ENCODE peak calls at places on chromosomes 12 and 14, in four cellular contexts. L is mammary epithelial cell, S is endothelial cell of umbilical vein, Z is PC-3. C is an unnamed sample.

GRCh38 chr12:81207173-81207572 is 129.3 kb downstream of the ACSS3 start:
- DNase-seq in L (no peak), S (no peak), Z (no peak), C (no peak)

GRCh38 chr14:92719890-92720323 is 28.5 kb downstream of the LGMN start:
- DNase-seq in L (no peak), S (no peak), Z (peak; percentile 93), C (no peak)

GRCh38 chr14:61476105-61476736 is 154.8 kb downstream of the PRKCH start:
- DNase-seq in L (no peak), S (no peak), Z (no peak), C (no peak)

GRCh38 chr12:41223600-41223999 is 35.5 kb downstream of the PDZRN4 start:
- DNase-seq in L (no peak), S (no peak), Z (no peak), C (no peak)

GRCh38 chr14:77544571-77544970 is 46.0 kb upstream of the ISM2 start:
- DNase-seq in L (no peak), S (no peak), Z (no peak), C (no peak)

GRCh38 chr14:56512521-56512920 is 67.1 kb upstream of the TMEM260 start:
- DNase-seq in L (no peak), S (no peak), Z (no peak), C (no peak)

GRCh38 chr12:67046062-67046461 is 223.1 kb upstream of the CAND1 start:
- DNase-seq in L (no peak), S (no peak), Z (no peak), C (no peak)

GRCh38 chr12:121356657-121357056 is 4.4 kb upstream of the ANAPC5 start:
- DNase-seq in L (no peak), S (no peak), Z (no peak), C (no peak)

GRCh38 chr14:106024983-106025604 is 498.7 kb downstream of the TMEM121 start:
- DNase-seq in L (no peak), S (no peak), Z (no peak), C (no peak)

GRCh38 chr14:72740966-72741835 is 152.7 kb downstream of the DPF3 start:
- DNase-seq in L (no peak), S (no peak), Z (no peak), C (no peak)

GRCh38 chr12:118145113-118145797 is 9.3 kb downstream of the PEBP1 start:
- DNase-seq in L (no peak), S (no peak), Z (no peak), C (no peak)

GRCh38 chr14:58151264-58151700 is 731 bp downstream of the ARMH4 start:
- DNase-seq in L (no peak), S (peak; percentile 38), Z (peak; percentile 54), C (no peak)

GRCh38 chr12:118119449-118119879 is 15.7 kb upstream of the VSIG10 start:
- DNase-seq in L (no peak), S (no peak), Z (no peak), C (no peak)

GRCh38 chr14:64960762-64961276 is 11.3 kb downstream of the RAB15 start:
- DNase-seq in L (no peak), S (no peak), Z (no peak), C (no peak)

DNA sequence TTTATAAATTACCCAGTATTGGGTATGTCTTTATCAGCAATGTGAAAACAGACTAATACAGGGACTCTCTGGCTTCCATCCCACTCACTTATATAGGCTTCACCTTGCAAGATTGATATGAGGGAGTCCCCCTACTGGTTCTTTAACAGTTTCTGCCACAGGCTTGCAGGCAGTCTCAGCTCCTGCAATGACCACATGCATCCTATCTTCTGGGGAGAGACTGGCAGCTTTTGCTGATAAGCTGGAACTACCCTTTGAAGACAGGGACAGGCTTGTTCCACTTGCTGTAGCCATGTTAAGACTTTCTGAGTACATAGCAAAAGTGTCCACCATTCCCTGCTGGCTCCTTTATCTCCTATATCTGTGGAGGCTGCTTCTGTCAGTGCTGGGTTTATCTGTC is 531.7 kb upstream of the FLRT2 start:
- DNase-seq in L (no peak), S (no peak), Z (no peak), C (no peak)
- TF ChIP-seq CTCF in L (no peak), S (no peak), Z (no peak), C (no peak)

DNA sequence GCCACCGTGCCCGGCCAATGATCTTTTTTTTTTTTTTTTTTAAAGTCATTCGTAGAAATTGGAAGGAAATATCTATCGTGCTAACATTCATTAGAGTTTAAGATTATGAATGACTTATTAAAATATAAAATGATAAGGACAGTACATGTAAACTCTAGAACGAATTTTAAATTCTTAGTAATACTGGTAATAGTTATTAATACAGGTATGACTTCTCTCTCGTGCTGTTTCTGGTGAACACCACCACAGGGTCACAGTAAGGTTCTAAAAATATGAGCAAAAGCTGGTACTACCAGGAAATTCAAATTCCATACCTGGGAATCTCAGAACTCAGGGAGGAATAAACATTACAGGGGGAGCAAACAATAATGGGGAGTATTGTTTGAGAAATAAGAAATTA is 26.2 kb downstream of the WNK1 start:
- DNase-seq in L (no peak), S (no peak), Z (no peak), C (no peak)
- H3K4me2 ChIP-seq in L (no peak overlapping the region), S (peak overlapping the region; percentile 92), Z (no peak overlapping the region), C (no peak overlapping the region)

DNA sequence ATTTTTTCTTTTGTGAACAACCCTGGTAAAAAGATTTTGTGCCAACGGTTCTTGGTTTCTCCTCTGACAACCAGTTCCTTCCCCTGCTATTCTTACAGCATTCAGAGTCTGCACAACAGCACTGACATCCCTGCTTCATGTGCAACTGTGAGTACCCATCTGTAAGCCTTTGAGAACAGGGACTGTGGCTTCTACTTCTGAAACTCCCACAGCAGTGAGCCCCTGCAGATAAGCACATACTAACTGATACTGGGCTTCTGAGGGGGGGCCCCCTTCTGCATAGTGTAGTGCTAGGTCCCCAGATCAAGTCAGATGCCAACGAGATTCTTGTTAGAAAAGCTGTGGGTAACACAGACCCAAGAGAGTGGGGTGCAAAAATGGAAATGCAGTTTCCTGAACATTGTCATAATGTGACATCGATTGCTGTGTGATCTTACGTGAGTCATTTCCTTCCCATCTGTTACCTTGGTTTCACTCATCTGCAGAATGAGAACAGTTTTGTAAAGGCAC is 11.1 kb upstream of the NINJ2 start:
- DNase-seq in L (no peak), S (peak; percentile 19), Z (peak; percentile 5), C (no peak)
- H3K4me3 ChIP-seq in L (no peak overlapping the region), S (no peak overlapping the region), Z (no peak overlapping the region), C (no peak overlapping the region)

GRCh38 chr14:91649930-91650329 is 82.0 kb downstream of the CATSPERB start:
- DNase-seq in L (peak; percentile 27), S (peak; percentile 57), Z (peak; percentile 64), C (peak; percentile 59)
- TF ChIP-seq CTCF in L (peak; percentile 71), S (no peak), Z (peak; percentile 59), C (peak; percentile 47)

GRCh38 chr14:53779301-53779700 is 177.3 kb downstream of the BMP4 start:
- DNase-seq in L (no peak), S (no peak), Z (no peak), C (no peak)
- H3K4me2 ChIP-seq in L (no peak overlapping the region), S (no peak overlapping the region), Z (no peak overlapping the region), C (no peak overlapping the region)

GRCh38 chr14:70714055-70714550 is 72.4 kb downstream of the TTC9 start:
- DNase-seq in L (peak; percentile 34), S (peak; percentile 67), Z (peak; percentile 73), C (peak; percentile 62)
- H3K4me3 ChIP-seq in L (no peak overlapping the region), S (no peak overlapping the region), Z (no peak overlapping the region), C (no peak overlapping the region)

GRCh38 chr14:104360522-104360921 is 219.0 kb upstream of the C14orf180 start:
- DNase-seq in L (no peak), S (no peak), Z (no peak), C (no peak)
- TF ChIP-seq CTCF in L (no peak), S (no peak), Z (no peak), C (no peak)

GRCh38 chr12:26750531-26751171 is 82.3 kb downstream of the ITPR2 start:
- DNase-seq in L (no peak), S (peak; percentile 81), Z (no peak), C (no peak)
- H3K4me2 ChIP-seq in L (no peak overlapping the region), S (peak overlapping the region; percentile 26), Z (no peak overlapping the region), C (no peak overlapping the region)

GRCh38 chr12:88144037-88144436 is 1.9 kb downstream of the TMTC3 start:
- DNase-seq in L (no peak), S (no peak), Z (no peak), C (no peak)
- H3K4me3 ChIP-seq in L (peak overlapping the region; percentile 82), S (no peak overlapping the region), Z (peak overlapping the region; percentile 89), C (no peak overlapping the region)

C was measured in fibroblast of lung.